ENCODE peak calls at places on chromosomes 11 and 22, in five cellular contexts. M is cardiac muscle cell, C is GM23338, P is thyroid gland, T is gastrocnemius medialis. L is an unnamed sample.

GRCh38 chr11:4610258-4610935 is 2.4 kb upstream of the TRIM68 start:
- DNase-seq in P (no peak), M (no peak), C (no peak), T (no peak), L (no peak)

GRCh38 chr11:1088927-1089737 is 14.5 kb downstream of the MUC2 start:
- DNase-seq in P (no peak), T (no peak), M (no peak), C (no peak), L (no peak)

GRCh38 chr11:92632510-92632909 is 336.9 kb upstream of the MTNR1B start:
- DNase-seq in P (no peak), M (no peak), C (peak), T (no peak), L (no peak)

GRCh38 chr11:99739464-99740089 is 718.8 kb downstream of the CNTN5 start:
- DNase-seq in M (peak), T (no peak), P (peak), C (peak), L (no peak)

GRCh38 chr11:77201991-77202841 is 74.2 kb downstream of the MYO7A start:
- DNase-seq in T (no peak), P (no peak), M (no peak), C (no peak), L (no peak)

GRCh38 chr11:44600739-44601416 is 35.4 kb downstream of the CD82 start:
- DNase-seq in M (no peak), C (peak), T (no peak), P (no peak), L (no peak)

GRCh38 chr11:45180888-45181594 is 34.6 kb downstream of the PRDM11 start:
- DNase-seq in P (peak), M (no peak), C (peak), T (no peak), L (peak)

GRCh38 chr22:44894782-44895181 is 115.0 kb downstream of the PHF21B start:
- DNase-seq in P (no peak), T (no peak), C (no peak), M (no peak), L (no peak)

GRCh38 chr11:62108971-62109391 is 14.8 kb upstream of the INCENP start:
- DNase-seq in P (no peak), T (no peak), M (no peak), C (no peak), L (no peak)

GRCh38 chr11:35316161-35316560 is 103.2 kb downstream of the SLC1A2 start:
- DNase-seq in M (no peak), P (no peak), T (no peak), C (no peak), L (no peak)

GRCh38 chr11:48013269-48013901 is 33.0 kb downstream of the PTPRJ start:
- DNase-seq in T (no peak), P (peak), M (no peak), C (no peak), L (peak)

GRCh38 chr22:48277868-48278581 is 1515.6 kb downstream of the TBC1D22A start:
- DNase-seq in P (no peak), M (no peak), C (no peak), T (no peak), L (no peak)

GRCh38 chr11:36292311-36292722 is 3.1 kb upstream of the COMMD9 start:
- DNase-seq in T (no peak), C (peak), P (no peak), M (no peak), L (no peak)

GRCh38 chr22:50085211-50085999 is at the start of gene MLC1:
- DNase-seq in T (no peak), P (no peak), M (no peak), C (no peak), L (no peak)

GRCh38 chr11:92259861-92260260 is 35.2 kb downstream of the FAT3 start:
- DNase-seq in M (peak), C (no peak), P (no peak), T (no peak), L (no peak)

GRCh38 chr11:77201370-77201769 is 73.3 kb downstream of the MYO7A start:
- DNase-seq in T (no peak), P (no peak), M (no peak), C (no peak), L (no peak)

GRCh38 chr11:108786281-108786990 is 121.6 kb downstream of the DDX10 start:
- DNase-seq in T (no peak), M (no peak), C (no peak), P (no peak), L (no peak)

GRCh38 chr11:108790501-108791299 is 125.8 kb downstream of the DDX10 start:
- DNase-seq in T (no peak), M (no peak), P (no peak), C (no peak), L (no peak)

GRCh38 chr11:108793138-108793537 is 128.3 kb downstream of the DDX10 start:
- DNase-seq in P (no peak), C (no peak), T (no peak), M (no peak), L (no peak)

GRCh38 chr11:108787105-108787504 is 122.2 kb downstream of the DDX10 start:
- DNase-seq in C (no peak), P (no peak), M (no peak), T (no peak), L (no peak)

DNA sequence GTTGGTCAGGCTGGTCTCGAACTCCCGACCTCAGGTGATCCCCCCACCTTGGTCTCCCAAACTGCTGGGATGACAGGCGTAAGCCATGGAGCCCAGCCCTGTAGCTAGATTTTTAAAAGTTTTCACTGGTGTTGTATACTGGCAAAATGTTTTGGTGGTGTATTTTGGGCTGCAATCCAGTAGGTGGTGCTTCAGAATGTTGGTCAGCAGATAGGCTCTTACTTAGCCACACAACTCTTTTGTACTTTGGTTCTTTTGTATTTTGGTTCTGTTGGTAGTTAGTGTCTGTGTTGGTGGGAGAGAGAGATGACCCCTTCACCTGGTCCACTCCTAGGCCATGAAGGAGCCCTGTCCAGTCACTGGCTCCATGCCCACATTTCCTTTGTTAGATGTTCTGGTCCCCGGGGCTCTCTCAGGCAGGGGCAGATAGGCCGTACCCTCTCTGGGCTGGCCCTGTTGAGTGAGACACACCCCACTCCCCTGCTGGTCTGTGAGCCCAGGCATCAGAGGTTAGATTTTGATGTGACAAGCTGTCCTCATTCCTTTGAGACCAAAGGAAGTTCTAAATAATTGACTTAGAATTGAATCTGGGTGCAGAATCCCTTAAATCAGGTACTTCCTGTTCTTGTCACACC is 123.8 kb downstream of the DDX10 start:
- DNase-seq in T (no peak), M (peak), C (peak), P (no peak), L (peak)
- TF ChIP-seq CTCF in T (no peak), M (peak), C (peak), P (no peak), L (peak)

GRCh38 chr22:36872866-36873498 is 12.2 kb downstream of the NCF4 start:
- DNase-seq in M (no peak), P (no peak), T (no peak), C (no peak), L (no peak)

GRCh38 chr22:36875741-36876140 is 14.9 kb downstream of the NCF4 start:
- DNase-seq in T (no peak), M (no peak), C (no peak), P (no peak), L (no peak)

GRCh38 chr22:36874731-36875130 is 13.9 kb downstream of the NCF4 start:
- DNase-seq in T (no peak), P (no peak), C (no peak), M (no peak), L (no peak)

GRCh38 chr22:36873614-36874308 is 13.0 kb downstream of the NCF4 start:
- DNase-seq in T (no peak), P (peak), M (peak), C (peak), L (peak)

DNA sequence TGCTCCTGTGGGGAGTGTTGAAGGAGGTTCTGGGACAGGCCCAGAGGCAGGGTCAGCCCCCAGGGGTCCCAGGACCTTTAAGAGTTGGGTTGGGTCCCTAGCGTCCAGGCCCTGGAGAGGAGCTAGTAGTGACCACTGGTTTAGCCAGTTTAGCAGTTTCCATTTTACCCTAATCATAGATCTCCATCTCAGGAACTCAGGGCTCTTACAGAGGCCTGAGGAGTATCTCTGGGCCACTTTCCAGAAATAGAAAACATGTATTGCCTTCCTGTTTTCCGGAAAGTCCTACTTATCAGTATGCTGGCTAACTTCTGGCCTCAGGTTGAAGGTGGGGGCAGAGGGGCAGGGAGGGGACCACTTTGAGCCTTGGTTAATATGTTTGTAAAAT is 13.5 kb downstream of the NCF4 start:
- DNase-seq in T (no peak), M (no peak), C (no peak), P (no peak), L (no peak)
- H3K27ac ChIP-seq in T (no peak), M (peak), C (no peak), P (peak), L (peak)

DNA sequence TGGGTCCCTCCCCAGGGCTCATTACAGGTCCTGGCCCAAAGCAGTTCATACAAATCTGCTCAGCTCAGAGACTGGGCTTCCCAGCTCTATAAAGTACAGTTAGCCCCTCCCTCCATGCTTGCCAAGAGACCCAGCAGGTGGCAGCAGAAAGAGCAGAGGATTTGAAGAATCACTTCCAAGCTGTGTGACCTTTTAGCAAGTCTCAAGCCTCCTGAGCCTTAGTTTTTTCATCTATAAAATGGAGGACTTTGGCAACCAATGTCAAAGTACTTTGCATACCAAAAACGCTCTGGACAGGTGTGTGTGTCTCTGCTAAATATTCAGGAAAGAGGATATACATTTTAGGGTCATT is 26.6 kb downstream of the RELT start:
- DNase-seq in P (no peak), M (no peak), C (no peak), T (no peak), L (no peak)
- TF ChIP-seq CTCF in P (no peak), M (peak), C (peak), T (no peak), L (no peak)

GRCh38 chr11:64249563-64250405 is 1.5 kb upstream of the PLCB3 start:
- DNase-seq in M (no peak), P (no peak), C (peak), T (no peak), L (no peak)
- H3K27ac ChIP-seq in M (no peak), P (no peak), C (peak), T (no peak), L (no peak)

DNA sequence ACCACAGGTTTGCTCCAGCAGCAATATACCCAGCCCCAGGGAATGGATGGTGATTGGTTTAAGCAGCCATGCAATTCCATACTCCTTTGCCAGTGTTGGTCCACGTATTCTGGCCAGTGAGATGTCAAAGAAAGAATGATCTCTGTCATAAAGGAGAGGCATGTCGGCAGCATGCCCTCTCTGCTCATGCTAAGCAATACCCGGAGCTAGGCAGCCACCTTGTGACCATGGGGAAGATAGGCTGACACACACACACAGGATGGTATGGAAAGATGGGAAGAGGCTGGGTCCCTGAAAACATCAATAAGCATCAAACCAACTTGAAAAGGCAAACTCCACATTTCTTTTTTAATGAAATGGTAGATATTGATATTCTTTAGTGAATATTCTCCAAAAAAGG is 5.1 kb downstream of the ABCC8 start:
- DNase-seq in M (no peak), T (peak), C (no peak), P (no peak), L (no peak)
- TF ChIP-seq CTCF in M (no peak), T (peak), C (peak), P (no peak), L (no peak)

GRCh38 chr11:117750916-117751773 is 45.9 kb downstream of the DSCAML1 start:
- DNase-seq in T (no peak), M (no peak), P (no peak), C (no peak), L (no peak)
- H3K27ac ChIP-seq in T (no peak), M (no peak), P (no peak), C (no peak), L (no peak)

GRCh38 chr22:26393929-26394328 is 35.1 kb upstream of the ASPHD2 start:
- DNase-seq in C (peak), T (no peak), P (no peak), M (no peak), L (no peak)
- TF ChIP-seq CTCF in C (peak), T (no peak), P (no peak), M (no peak), L (no peak)

DNA sequence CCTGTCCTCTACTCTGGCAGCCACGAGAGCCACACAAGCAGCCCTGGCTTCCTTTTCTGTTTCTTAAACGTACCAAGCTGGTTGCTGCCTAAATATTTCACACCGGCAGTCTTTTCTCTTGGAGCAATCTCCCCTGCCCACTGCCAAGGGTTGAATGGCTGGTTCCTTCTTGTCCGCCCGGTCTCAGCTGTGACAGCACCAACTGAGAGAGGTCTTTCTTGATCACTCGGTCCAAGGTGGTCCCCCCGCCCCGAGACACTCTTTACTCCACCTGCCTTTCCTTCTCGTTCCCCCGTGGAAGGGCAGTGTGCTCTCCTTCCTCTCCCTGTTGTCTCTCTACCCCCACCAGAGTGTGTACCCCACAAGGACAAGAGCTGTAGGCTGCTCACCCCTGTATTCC is 33.7 kb upstream of the IGSF9B start:
- DNase-seq in M (no peak), T (no peak), C (no peak), P (no peak), L (no peak)
- H3K27ac ChIP-seq in M (no peak), T (no peak), C (no peak), P (no peak), L (no peak)